ENCODE peak calls at places on chromosome 10, in five cellular contexts. K is ascending aorta, J is OCI-LY7, T is HCT116, S is HL-60. Q is an unnamed sample.
A peak's percentile ranks its signal among the peaks of the same experiment; 100 is the strongest.

GRCh38 chr10:104923501-104923900 is 282.4 kb downstream of the SORCS3 start:
- DNase-seq in K (no peak), J (no peak), T (no peak), S (no peak), Q (no peak)

GRCh38 chr10:125152646-125153368 is 7.6 kb downstream of the CTBP2 start:
- DNase-seq in K (no peak), J (no peak), T (no peak), S (no peak), Q (peak; percentile 17)

GRCh38 chr10:96512524-96512991 is 1.2 kb downstream of the TLL2 start:
- DNase-seq in K (no peak), J (peak; percentile 30), T (no peak), S (no peak), Q (peak; percentile 63)

GRCh38 chr10:31912289-31912688 is 16.3 kb downstream of the ARHGAP12 start:
- DNase-seq in K (no peak), J (no peak), T (no peak), S (no peak), Q (peak; percentile 13)

GRCh38 chr10:43968076-43968475 is 319.4 kb upstream of the ZNF32 start:
- DNase-seq in K (no peak), J (no peak), T (no peak), S (no peak), Q (no peak)

GRCh38 chr10:72315611-72316385 is 38.9 kb downstream of the DNAJB12 start:
- DNase-seq in K (no peak), J (no peak), T (no peak), S (no peak), Q (peak; percentile 92)

GRCh38 chr10:79066460-79067240 is 2.1 kb upstream of the ZMIZ1 start:
- DNase-seq in K (no peak), J (no peak), T (no peak), S (no peak), Q (peak; percentile 55)

GRCh38 chr10:43854042-43854441 is 205.4 kb upstream of the ZNF32 start:
- DNase-seq in K (no peak), J (no peak), T (peak; percentile 35), S (no peak), Q (no peak)

GRCh38 chr10:124655191-124656112 is 88.7 kb downstream of the FAM53B start:
- DNase-seq in K (no peak), J (no peak), T (no peak), S (no peak), Q (no peak)

GRCh38 chr10:46254467-46254866 is 32.3 kb upstream of the ANTXRL start:
- DNase-seq in K (no peak), J (no peak), T (no peak), S (no peak), Q (no peak)

GRCh38 chr10:58570307-58570723 is 57.6 kb downstream of the BICC1 start:
- DNase-seq in K (no peak), J (no peak), T (no peak), S (no peak), Q (no peak)

GRCh38 chr10:62554632-62555199 is 180.5 kb downstream of the ZNF365 start:
- DNase-seq in K (no peak), J (peak; percentile 59), T (peak; percentile 8), S (no peak), Q (peak; percentile 71)

GRCh38 chr10:76308946-76309529 is 877.6 kb downstream of the LRMDA start:
- DNase-seq in K (no peak), J (no peak), T (no peak), S (no peak), Q (no peak)

GRCh38 chr10:49661291-49661856 is 18.1 kb upstream of the C10orf53 start:
- DNase-seq in K (no peak), J (no peak), T (no peak), S (no peak), Q (no peak)

GRCh38 chr10:101749033-101749432 is 26.9 kb downstream of the FGF8 start:
- DNase-seq in K (no peak), J (no peak), T (peak; percentile 10), S (no peak), Q (peak; percentile 15)

GRCh38 chr10:77548157-77548556 is 89.5 kb downstream of the KCNMA1 start:
- DNase-seq in K (no peak), J (no peak), T (no peak), S (no peak), Q (no peak)

GRCh38 chr10:122307669-122308486 is 36.8 kb downstream of the BTBD16 start:
- DNase-seq in K (peak; percentile 25), J (peak; percentile 82), T (peak; percentile 97), S (no peak), Q (peak; percentile 99)

GRCh38 chr10:29751686-29752085 is 116.9 kb upstream of the SVIL start:
- DNase-seq in K (no peak), J (no peak), T (no peak), S (no peak), Q (no peak)

GRCh38 chr10:110151467-110151866 is 55.9 kb upstream of the MXI1 start:
- DNase-seq in K (no peak), J (no peak), T (no peak), S (peak; percentile 55), Q (no peak)

GRCh38 chr10:71286521-71287294 is 32.4 kb upstream of the SLC29A3 start:
- DNase-seq in K (no peak), J (no peak), T (no peak), S (no peak), Q (no peak)

GRCh38 chr10:33790506-33791283 is 456.2 kb upstream of the NRP1 start:
- DNase-seq in K (no peak), J (no peak), T (no peak), S (no peak), Q (no peak)

GRCh38 chr10:112797221-112797620 is 152.8 kb upstream of the TCF7L2 start:
- DNase-seq in K (no peak), J (no peak), T (no peak), S (no peak), Q (no peak)

GRCh38 chr10:44811072-44811471 is 100.1 kb upstream of the TMEM72 start:
- DNase-seq in K (no peak), J (no peak), T (no peak), S (no peak), Q (peak; percentile 36)

GRCh38 chr10:91689731-91690168 is 56.9 kb upstream of the PPP1R3C start:
- DNase-seq in K (peak; percentile 31), J (no peak), T (no peak), S (no peak), Q (no peak)

GRCh38 chr10:71287456-71287855 is 31.6 kb upstream of the SLC29A3 start:
- DNase-seq in K (no peak), J (no peak), T (no peak), S (no peak), Q (no peak)

GRCh38 chr10:90308223-90308622 is 549.6 kb downstream of the HTR7 start:
- DNase-seq in K (no peak), J (no peak), T (no peak), S (no peak), Q (peak; percentile 74)

GRCh38 chr10:11756766-11757315 is 14.7 kb downstream of the ECHDC3 start:
- DNase-seq in K (no peak), J (no peak), T (no peak), S (no peak), Q (no peak)
- H3K27ac ChIP-seq in K (peak overlapping the region; percentile 54), J (no peak overlapping the region), T (no peak overlapping the region), S (no peak overlapping the region), Q (peak overlapping the region; percentile 85)

DNA sequence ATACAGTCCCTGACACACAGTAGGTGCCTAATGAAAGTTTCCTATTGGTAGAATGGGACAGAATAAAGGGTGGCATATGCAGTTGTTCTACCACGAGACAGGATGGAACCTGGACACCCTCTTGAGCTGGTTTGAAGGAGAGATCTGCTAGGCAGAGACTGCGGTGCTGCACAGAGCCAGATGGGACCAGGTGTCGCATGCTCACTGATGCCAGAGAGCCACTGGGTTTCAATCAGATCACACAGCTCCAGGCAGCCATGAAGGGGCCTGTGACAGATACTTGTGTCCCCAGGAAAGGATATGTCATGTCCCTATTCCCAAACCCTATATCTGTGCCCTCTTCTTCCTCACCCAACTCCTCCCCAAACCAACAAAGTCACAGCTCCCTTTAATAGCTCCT is 235.7 kb downstream of the PRPF18 start:
- DNase-seq in K (no peak), J (peak; percentile 10), T (no peak), S (no peak), Q (no peak)
- H3K4me3 ChIP-seq in K (no peak overlapping the region), J (no peak overlapping the region), T (no peak overlapping the region), S (no peak overlapping the region), Q (no peak overlapping the region)

DNA sequence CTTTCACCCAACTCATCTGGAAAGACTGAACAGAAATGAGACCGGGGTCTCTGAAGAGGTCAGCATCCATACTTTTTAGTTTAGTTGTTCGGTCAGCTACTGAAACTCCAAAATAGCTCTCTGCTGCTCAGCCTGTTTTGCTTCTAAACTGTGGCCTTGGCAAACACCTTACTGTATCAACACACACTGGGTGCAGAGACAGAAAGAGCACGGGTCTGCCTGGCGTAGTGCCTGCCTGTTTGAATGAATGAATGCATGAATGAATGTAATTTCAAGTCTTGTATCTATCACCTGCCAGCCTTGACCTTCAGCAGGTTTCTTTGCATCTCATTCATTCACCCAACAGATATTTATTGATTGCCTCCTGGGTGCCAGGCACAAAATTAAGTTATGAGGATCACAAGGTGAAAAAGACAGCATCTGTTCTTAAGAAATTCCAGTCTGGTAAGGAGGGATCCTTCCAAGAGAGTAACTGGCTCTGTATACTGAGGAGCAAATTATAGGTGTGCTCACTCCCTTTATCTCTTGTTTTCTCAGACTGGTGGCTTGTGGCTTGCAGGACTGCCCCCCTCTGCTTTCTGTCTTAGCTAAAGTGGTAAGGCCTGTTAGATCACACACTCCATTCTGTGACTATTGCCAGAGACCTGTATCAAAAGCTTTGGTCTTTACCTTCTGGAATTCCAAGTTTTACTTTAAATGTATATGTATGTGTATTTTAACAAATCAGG is 98.6 kb downstream of the PLPP4 start:
- DNase-seq in K (no peak), J (no peak), T (no peak), S (no peak), Q (no peak)
- H3K27ac ChIP-seq in K (no peak overlapping the region), J (no peak overlapping the region), T (no peak overlapping the region), S (no peak overlapping the region), Q (no peak overlapping the region)

GRCh38 chr10:95500649-95501048 is 60.5 kb downstream of the SORBS1 start:
- DNase-seq in K (no peak), J (no peak), T (no peak), S (no peak), Q (no peak)

GRCh38 chr10:95501203-95502094 is 59.7 kb downstream of the SORBS1 start:
- DNase-seq in K (no peak), J (no peak), T (no peak), S (no peak), Q (no peak)

GRCh38 chr10:95503526-95503925 is 57.6 kb downstream of the SORBS1 start:
- DNase-seq in K (no peak), J (no peak), T (no peak), S (no peak), Q (no peak)

GRCh38 chr10:95503012-95503411 is 58.2 kb downstream of the SORBS1 start:
- DNase-seq in K (no peak), J (no peak), T (no peak), S (no peak), Q (no peak)

DNA sequence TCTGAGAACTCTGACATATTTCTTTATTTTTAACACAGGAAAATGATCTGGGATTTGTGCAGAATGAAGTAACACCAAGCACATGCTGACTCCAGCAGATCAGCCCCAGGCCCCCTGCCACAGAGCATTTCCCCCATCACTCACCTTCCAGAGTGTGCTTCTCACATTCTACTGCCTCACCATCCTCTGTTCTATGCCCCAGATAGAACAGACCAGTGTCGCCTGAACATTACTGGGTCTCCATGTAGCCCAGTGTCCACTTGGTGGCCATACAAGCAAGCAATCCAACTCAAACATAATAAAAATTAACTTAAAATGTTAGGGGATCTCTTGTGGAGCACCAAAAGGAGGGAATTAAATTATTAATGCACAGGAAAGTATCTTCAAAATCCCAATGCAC is 58.8 kb downstream of the SORBS1 start:
- DNase-seq in K (no peak), J (no peak), T (no peak), S (no peak), Q (no peak)
- H3K4me3 ChIP-seq in K (peak overlapping the region; percentile 2), J (no peak overlapping the region), T (no peak overlapping the region), S (no peak overlapping the region), Q (no peak overlapping the region)

GRCh38 chr10:117226813-117227451 is 14.0 kb upstream of the SLC18A2 start:
- DNase-seq in K (no peak), J (no peak), T (peak; percentile 67), S (no peak), Q (peak; percentile 52)
- H3K27ac ChIP-seq in K (no peak overlapping the region), J (no peak overlapping the region), T (no peak overlapping the region), S (no peak overlapping the region), Q (no peak overlapping the region)